ENCODE peak calls at places on chromosomes 7 and 10, in four cellular contexts. One of them, this sample, is unnamed.

GRCh38 chr10:870564-871166 is 60.8 kb downstream of the LARP4B start:
- DNase-seq in AG08396: no peak
- DNase-seq in anterior cingulate cortex: no peak
- DNase-seq in NCI-H1436: no peak
- DNase-seq in this sample: no peak

GRCh38 chr10:97334370-97335175 is at the start of gene FRAT2:
- DNase-seq in NCI-H1436: peak; percentile 85
- DNase-seq in anterior cingulate cortex: peak; percentile 84
- DNase-seq in AG08396: peak; percentile 99
- DNase-seq in this sample: peak; percentile 88

GRCh38 chr7:1713502-1714484 is 43.7 kb downstream of the ELFN1 start:
- DNase-seq in NCI-H1436: no peak
- DNase-seq in anterior cingulate cortex: no peak
- DNase-seq in AG08396: no peak
- DNase-seq in this sample: no peak

GRCh38 chr7:108201766-108202165 is 71.6 kb upstream of the LAMB4 start:
- DNase-seq in anterior cingulate cortex: no peak
- DNase-seq in NCI-H1436: no peak
- DNase-seq in AG08396: no peak
- DNase-seq in this sample: no peak

GRCh38 chr7:30815016-30815854 is 44.0 kb downstream of the MINDY4 start:
- DNase-seq in AG08396: peak; percentile 14
- DNase-seq in NCI-H1436: no peak
- DNase-seq in anterior cingulate cortex: no peak
- DNase-seq in this sample: no peak

GRCh38 chr7:11456574-11456973 is 375.4 kb downstream of the THSD7A start:
- DNase-seq in AG08396: no peak
- DNase-seq in NCI-H1436: no peak
- DNase-seq in anterior cingulate cortex: no peak
- DNase-seq in this sample: no peak

GRCh38 chr7:115707236-115707635 is 323.3 kb downstream of the TFEC start:
- DNase-seq in AG08396: peak; percentile 3
- DNase-seq in NCI-H1436: peak; percentile 33
- DNase-seq in anterior cingulate cortex: no peak
- DNase-seq in this sample: no peak

GRCh38 chr10:13739178-13739577 is 152.4 kb downstream of the PRPF18 start:
- DNase-seq in AG08396: no peak
- DNase-seq in NCI-H1436: no peak
- DNase-seq in anterior cingulate cortex: no peak
- DNase-seq in this sample: no peak

GRCh38 chr10:130218181-130218641 is 82.0 kb downstream of the GLRX3 start:
- DNase-seq in AG08396: no peak
- DNase-seq in anterior cingulate cortex: no peak
- DNase-seq in NCI-H1436: no peak
- DNase-seq in this sample: peak; percentile 31

GRCh38 chr7:19520392-19520791 is 188.4 kb downstream of the POLR1F start:
- DNase-seq in NCI-H1436: no peak
- DNase-seq in anterior cingulate cortex: no peak
- DNase-seq in AG08396: no peak
- DNase-seq in this sample: no peak

GRCh38 chr10:125148576-125148975 is 11.8 kb downstream of the CTBP2 start:
- DNase-seq in AG08396: no peak
- DNase-seq in NCI-H1436: no peak
- DNase-seq in anterior cingulate cortex: no peak
- DNase-seq in this sample: no peak

GRCh38 chr10:128025951-128026350 is 100.3 kb downstream of the MKI67 start:
- DNase-seq in AG08396: no peak
- DNase-seq in anterior cingulate cortex: no peak
- DNase-seq in NCI-H1436: no peak
- DNase-seq in this sample: no peak

GRCh38 chr10:99279626-99280111 is 44.0 kb upstream of the HPSE2 start:
- DNase-seq in NCI-H1436: no peak
- DNase-seq in anterior cingulate cortex: no peak
- DNase-seq in AG08396: no peak
- DNase-seq in this sample: no peak

GRCh38 chr10:76411719-76412435 is 980.5 kb downstream of the LRMDA start:
- DNase-seq in anterior cingulate cortex: no peak
- DNase-seq in AG08396: peak; percentile 39
- DNase-seq in NCI-H1436: no peak
- DNase-seq in this sample: no peak

GRCh38 chr7:1247527-1248041 is 14.9 kb downstream of the UNCX start:
- DNase-seq in NCI-H1436: peak; percentile 44
- DNase-seq in anterior cingulate cortex: no peak
- DNase-seq in AG08396: peak; percentile 67
- DNase-seq in this sample: no peak

GRCh38 chr7:44986218-44987053 is 7.6 kb upstream of the MYO1G start:
- DNase-seq in anterior cingulate cortex: peak; percentile 93
- DNase-seq in NCI-H1436: peak; percentile 85
- DNase-seq in AG08396: peak; percentile 92
- DNase-seq in this sample: peak; percentile 95

GRCh38 chr10:67836491-67836890 is 1.5 kb downstream of the DNAJC12 start:
- DNase-seq in anterior cingulate cortex: no peak
- DNase-seq in AG08396: no peak
- DNase-seq in NCI-H1436: no peak
- DNase-seq in this sample: no peak

This sample was measured in SJSA1.